ENCODE peak calls at places on chromosome X, in six cellular contexts. N, R, P, D, M and T are unnamed samples.

GRCh38 chrX:132940727-132941162 is 17.7 kb downstream of the HS6ST2 start:
- DNase-seq in N (no peak), R (peak; percentile 82), P (no peak), D (no peak), M (no peak), T (no peak)

GRCh38 chrX:151901821-151902220 is 10.9 kb upstream of the MAGEA4 start:
- DNase-seq in N (no peak), R (no peak), P (no peak), D (no peak), M (no peak), T (no peak)

GRCh38 chrX:112731793-112732192 is 52.1 kb upstream of the LHFPL1 start:
- DNase-seq in N (no peak), R (no peak), P (no peak), D (no peak), M (no peak), T (no peak)

GRCh38 chrX:150202641-150203248 is 160.4 kb upstream of the MAMLD1 start:
- DNase-seq in N (no peak), R (no peak), P (no peak), D (no peak), M (no peak), T (no peak)

GRCh38 chrX:120001787-120002186 is 58.2 kb upstream of the NKAP start:
- DNase-seq in N (no peak), R (no peak), P (no peak), D (no peak), M (no peak), T (no peak)

GRCh38 chrX:116009871-116010710 is 160.5 kb upstream of the AGTR2 start:
- DNase-seq in N (peak; percentile 58), R (no peak), P (no peak), D (peak; percentile 14), M (no peak), T (no peak)

GRCh38 chrX:37745354-37745753 is 34.5 kb upstream of the CYBB start:
- DNase-seq in N (peak; percentile 72), R (peak; percentile 61), P (peak; percentile 76), D (peak; percentile 84), M (peak; percentile 85), T (peak; percentile 86)

GRCh38 chrX:30931920-30932319 is 42.9 kb upstream of the TAB3 start:
- DNase-seq in N (no peak), R (no peak), P (no peak), D (no peak), M (no peak), T (no peak)

GRCh38 chrX:110173192-110174175 is 144.4 kb downstream of the AMMECR1 start:
- DNase-seq in N (no peak), R (no peak), P (no peak), D (no peak), M (no peak), T (no peak)

GRCh38 chrX:74248889-74249288 is 55.1 kb upstream of the ZCCHC13 start:
- DNase-seq in N (no peak), R (no peak), P (no peak), D (peak; percentile 43), M (peak; percentile 48), T (peak; percentile 47)

GRCh38 chrX:3518870-3519269 is 172.4 kb upstream of the MXRA5 start:
- DNase-seq in N (no peak), R (no peak), P (peak; percentile 66), D (peak; percentile 18), M (peak; percentile 20), T (peak; percentile 52)

GRCh38 chrX:140090800-140091275 is 125.5 kb upstream of the CXorf66 start:
- DNase-seq in N (no peak), R (no peak), P (no peak), D (no peak), M (no peak), T (no peak)

GRCh38 chrX:137052641-137053235 is 18.9 kb upstream of the GPR101 start:
- DNase-seq in N (no peak), R (no peak), P (no peak), D (no peak), M (no peak), T (no peak)

GRCh38 chrX:140505421-140506337 is 810 bp upstream of the SOX3 start:
- DNase-seq in N (no peak), R (no peak), P (no peak), D (no peak), M (no peak), T (no peak)

GRCh38 chrX:131854586-131854985 is 168.5 kb upstream of the STK26 start:
- DNase-seq in N (no peak), R (no peak), P (no peak), D (no peak), M (no peak), T (no peak)

GRCh38 chrX:133440797-133441163 is 25.5 kb upstream of the GPC4 start:
- DNase-seq in N (no peak), R (no peak), P (no peak), D (no peak), M (no peak), T (no peak)

GRCh38 chrX:45172890-45173289 is 27.8 kb downstream of the DIPK2B start:
- DNase-seq in N (no peak), R (no peak), P (no peak), D (no peak), M (no peak), T (no peak)

GRCh38 chrX:2967584-2967983 is 38.4 kb upstream of the ARSD start:
- DNase-seq in N (no peak), R (no peak), P (no peak), D (no peak), M (no peak), T (no peak)

GRCh38 chrX:136586386-136586785 is 54.4 kb downstream of the VGLL1 start:
- DNase-seq in N (no peak), R (no peak), P (no peak), D (no peak), M (no peak), T (no peak)

GRCh38 chrX:72274526-72274925 is 2.5 kb downstream of the RPS4X start:
- DNase-seq in N (no peak), R (no peak), P (no peak), D (no peak), M (no peak), T (no peak)

GRCh38 chrX:54230440-54231148 is 47.5 kb upstream of the FAM120C start:
- DNase-seq in N (no peak), R (no peak), P (no peak), D (no peak), M (no peak), T (no peak)
- H3K4me3 ChIP-seq in N (no peak overlapping the region), R (no peak overlapping the region), P (no peak overlapping the region), D (no peak overlapping the region), M (no peak overlapping the region), T (no peak overlapping the region)

GRCh38 chrX:153647461-153648357 is 706 bp downstream of the DUSP9 start:
- DNase-seq in N (peak; percentile 20), R (no peak), P (peak; percentile 34), D (no peak), M (no peak), T (no peak)
- H3K4me3 ChIP-seq in N (peak overlapping the region; percentile 23), R (peak overlapping the region; percentile 31), P (peak overlapping the region; percentile 22), D (no peak overlapping the region), M (peak overlapping the region; percentile 7), T (no peak overlapping the region)

GRCh38 chrX:49155243-49155899 is 7.2 kb upstream of the MAGIX start:
- DNase-seq in N (no peak), R (peak; percentile 49), P (peak; percentile 83), D (peak; percentile 73), M (peak; percentile 81), T (no peak)
- H3K4me3 ChIP-seq in N (peak overlapping the region; percentile 61), R (peak overlapping the region; percentile 63), P (peak overlapping the region; percentile 50), D (no peak overlapping the region), M (peak overlapping the region; percentile 28), T (no peak overlapping the region)

DNA sequence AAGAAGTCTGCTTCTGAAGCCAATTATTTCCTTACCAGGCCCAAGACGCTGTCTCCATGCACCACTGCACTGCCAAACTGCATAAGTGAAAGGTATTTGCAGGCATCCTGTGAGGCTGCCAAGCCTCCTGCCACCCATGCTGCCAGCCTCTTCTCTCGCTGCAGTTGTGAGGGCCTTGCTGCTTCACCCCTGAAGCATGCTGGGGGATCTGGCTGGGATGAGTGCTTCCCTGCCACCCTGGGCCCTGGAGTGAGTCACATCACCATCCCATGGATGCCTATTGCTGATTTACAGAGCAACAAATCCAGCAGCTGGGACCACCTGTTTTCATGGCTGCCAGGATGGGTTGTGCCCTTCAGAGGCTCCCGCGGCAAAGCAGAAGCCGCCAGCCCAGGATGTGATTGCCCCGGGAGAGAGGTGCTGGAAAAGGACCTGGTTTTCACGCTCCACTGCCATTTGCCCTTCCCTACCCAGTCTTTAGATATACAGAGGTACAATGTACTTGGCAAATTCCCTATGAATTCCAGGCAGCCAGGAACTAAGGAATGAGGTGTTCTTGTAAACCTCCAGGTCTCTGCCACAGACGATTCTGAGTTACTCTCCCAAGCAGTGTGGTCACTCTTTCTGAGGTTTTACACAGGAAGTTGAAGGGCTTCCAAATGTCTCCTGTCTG is 41.5 kb upstream of the PTCHD1 start:
- DNase-seq in N (no peak), R (no peak), P (peak; percentile 64), D (no peak), M (no peak), T (no peak)
- H3K4me3 ChIP-seq in N (no peak overlapping the region), R (no peak overlapping the region), P (no peak overlapping the region), D (no peak overlapping the region), M (no peak overlapping the region), T (no peak overlapping the region)

GRCh38 chrX:19121466-19121865 is 802 bp downstream of the ADGRG2 start:
- DNase-seq in N (no peak), R (no peak), P (no peak), D (no peak), M (no peak), T (no peak)
- H3K4me3 ChIP-seq in N (peak overlapping the region; percentile 52), R (peak overlapping the region; percentile 31), P (peak overlapping the region; percentile 47), D (no peak overlapping the region), M (peak overlapping the region; percentile 30), T (no peak overlapping the region)